ENCODE peak calls at places on chromosomes 5 and 9, in ten cellular contexts. M is stimulated activated naive CD8-positive, alpha-beta T cell treated with anti-CD3 and anti-CD28 coated beads, Interleukin-15, Interleukin-2, amounts not matched to agents 100 U/mL and 50 U/mL, for 24 hours; G is fibroblast of mammary gland; C is AG20443; W is kidney tubule cell; Z is IMR-90; T is ovary; X is HFFc6; L is SHP77; Y is Caco-2. B is an unnamed sample.

GRCh38 chr9:114448706-114449105 is 56.6 kb downstream of the WHRN start:
- DNase-seq in Y (no peak), T (no peak), L (no peak), C (peak), Z (peak), W (peak), X (peak), G (peak), M (no peak), B (no peak)

GRCh38 chr9:137745541-137745991 is 126.8 kb downstream of the EHMT1 start:
- DNase-seq in L (peak), T (peak), M (no peak), X (no peak), C (no peak), W (peak), G (no peak), Y (no peak), Z (peak), B (no peak)

GRCh38 chr9:31304576-31304975 is 1079.9 kb upstream of the ACO1 start:
- DNase-seq in W (peak), Z (peak), T (no peak), X (peak), L (no peak), G (peak), Y (no peak), C (no peak), M (no peak), B (no peak)

GRCh38 chr9:97283768-97284167 is 23.7 kb upstream of the CCDC180 start:
- DNase-seq in W (no peak), Z (no peak), Y (no peak), X (no peak), L (no peak), T (no peak), G (no peak), C (no peak), M (no peak), B (no peak)

GRCh38 chr5:114146398-114146797 is 215.5 kb upstream of the KCNN2 start:
- DNase-seq in Z (no peak), C (no peak), X (no peak), G (no peak), L (no peak), W (no peak), M (no peak), Y (no peak), T (no peak), B (no peak)

GRCh38 chr5:62506659-62507460 is 71.8 kb upstream of the LRRC70 start:
- DNase-seq in G (peak), M (no peak), Z (no peak), L (no peak), X (no peak), C (no peak), Y (no peak), T (no peak), W (peak), B (no peak)

GRCh38 chr5:168214886-168215285 is 76.6 kb upstream of the WWC1 start:
- DNase-seq in L (no peak), C (no peak), G (no peak), Y (no peak), W (no peak), Z (no peak), T (no peak), M (no peak), X (no peak), B (no peak)

GRCh38 chr5:161414037-161414436 is 132.5 kb downstream of the GABRB2 start:
- DNase-seq in C (no peak), M (no peak), W (peak), X (no peak), Z (no peak), T (no peak), G (peak), L (no peak), Y (no peak), B (no peak)

GRCh38 chr5:134577796-134578577 is 52.5 kb downstream of the JADE2 start:
- DNase-seq in M (peak), Y (peak), G (peak), W (peak), T (peak), L (peak), C (peak), Z (peak), X (peak), B (peak)

GRCh38 chr9:101462558-101462957 is 27.0 kb upstream of the ALDOB start:
- DNase-seq in T (no peak), W (no peak), M (no peak), G (peak), Z (peak), Y (no peak), C (no peak), L (no peak), X (peak), B (no peak)

GRCh38 chr9:107751522-107752235 is 262.1 kb upstream of the KLF4 start:
- DNase-seq in W (peak), L (no peak), M (no peak), G (peak), C (peak), Z (peak), Y (peak), X (peak), T (no peak), B (no peak)

GRCh38 chr9:133874659-133875058 is 117.5 kb downstream of the VAV2 start:
- DNase-seq in G (no peak), W (no peak), Y (no peak), T (no peak), M (no peak), Z (no peak), L (no peak), C (no peak), X (no peak), B (no peak)

GRCh38 chr5:60888359-60889061 is 44.4 kb upstream of the ELOVL7 start:
- DNase-seq in Y (no peak), T (no peak), C (no peak), X (no peak), L (no peak), G (no peak), Z (no peak), W (no peak), M (no peak), B (no peak)

GRCh38 chr9:26356491-26356890 is 536.1 kb downstream of the CAAP1 start:
- DNase-seq in C (no peak), G (no peak), Y (no peak), T (no peak), W (peak), L (no peak), Z (no peak), M (no peak), X (no peak), B (no peak)

GRCh38 chr9:136114606-136115005 is 4.1 kb downstream of the TMEM250 start:
- DNase-seq in L (no peak), M (no peak), Y (no peak), Z (no peak), X (no peak), G (no peak), C (no peak), T (no peak), W (no peak), B (no peak)

GRCh38 chr5:134435525-134435924 is 23.8 kb upstream of the CDKN2AIPNL start:
- DNase-seq in T (no peak), C (no peak), G (peak), L (no peak), W (peak), X (peak), Z (peak), M (peak), Y (no peak), B (no peak)

GRCh38 chr5:150562832-150563231 is 54.9 kb downstream of the NDST1 start:
- DNase-seq in G (peak), C (no peak), L (no peak), W (peak), T (no peak), Y (no peak), M (peak), Z (peak), X (peak), B (no peak)

GRCh38 chr9:115591584-115591984 is 473.6 kb upstream of the TNC start:
- DNase-seq in T (no peak), Y (peak), W (peak), M (no peak), Z (peak), X (peak), C (peak), G (peak), L (peak), B (peak)

GRCh38 chr5:62333250-62333800 is 27.3 kb downstream of the KIF2A start:
- DNase-seq in Y (no peak), W (no peak), T (no peak), X (no peak), G (no peak), Z (no peak), C (no peak), M (no peak), L (no peak), B (no peak)

GRCh38 chr9:78130004-78130403 is 98.4 kb upstream of the GNAQ start:
- DNase-seq in C (peak), G (peak), L (no peak), W (peak), M (peak), Z (no peak), Y (no peak), X (no peak), T (no peak), B (peak)

GRCh38 chr5:158802941-158803341 is 296.8 kb downstream of the EBF1 start:
- DNase-seq in Z (peak), M (no peak), G (peak), T (no peak), W (no peak), L (no peak), Y (no peak), X (no peak), C (peak), B (no peak)

GRCh38 chr5:87074934-87075541 is 192.6 kb upstream of the RASA1 start:
- DNase-seq in T (no peak), Z (no peak), W (peak), L (no peak), Y (no peak), M (peak), C (no peak), X (no peak), G (no peak), B (no peak)

GRCh38 chr5:36596247-36596646 is 10.2 kb upstream of the SLC1A3 start:
- DNase-seq in M (no peak), C (no peak), Z (no peak), Y (no peak), W (no peak), X (no peak), T (no peak), G (no peak), L (no peak), B (no peak)

GRCh38 chr5:147966829-147967228 is 60.5 kb upstream of the C5orf46 start:
- DNase-seq in T (no peak), W (no peak), Z (no peak), G (no peak), Y (no peak), M (no peak), L (no peak), X (no peak), C (no peak), B (no peak)

GRCh38 chr9:129143461-129143927 is 32.3 kb downstream of the PTPA start:
- DNase-seq in G (peak), W (peak), L (no peak), Z (peak), Y (peak), T (peak), X (no peak), C (no peak), M (no peak), B (peak)

GRCh38 chr9:129834489-129835127 is 467 bp downstream of the C9orf78 start:
- DNase-seq in M (peak), Z (no peak), W (peak), L (no peak), Y (no peak), C (no peak), X (no peak), G (no peak), T (no peak), B (no peak)

GRCh38 chr9:33943389-33943788 is 105.3 kb downstream of the UBAP2 start:
- DNase-seq in W (no peak), G (no peak), Z (no peak), X (no peak), T (no peak), L (no peak), Y (no peak), M (no peak), C (no peak), B (no peak)

GRCh38 chr5:77076961-77077820 is 9.9 kb downstream of the ZBED3 start:
- DNase-seq in G (peak), X (no peak), M (peak), Y (no peak), L (no peak), W (peak), Z (peak), T (peak), C (peak), B (peak)

B was measured in right cardiac atrium.